ENCODE peak calls at places on chromosomes 1 and 21, in nine cellular contexts. A is esophagus squamous epithelium; Y is GM20000; U is choroid plexus epithelial cell; O is stimulated activated CD8-positive, alpha-beta memory T cell treated with anti-CD3 and anti-CD28 coated beads, Interleukin-15, amount 100 ng/mL, for 24 hours; R is iris pigment epithelial cell; L is COR-L47; V is HFFc6; G is SJSA1. B is an unnamed sample.

GRCh38 chr1:61960999-61961398 is 218.7 kb downstream of the PATJ start:
- DNase-seq in Y (no peak), O (no peak), A (no peak), G (no peak), L (no peak), V (no peak), R (no peak), U (no peak), B (no peak)

GRCh38 chr1:156491151-156491949 is 9.2 kb downstream of the MEF2D start:
- DNase-seq in L (no peak), R (no peak), O (no peak), V (no peak), Y (no peak), G (no peak), U (no peak), A (no peak), B (no peak)

GRCh38 chr1:245060684-245061374 is 94.0 kb upstream of the KIF26B start:
- DNase-seq in G (no peak), U (peak; percentile 89), R (peak; percentile 76), O (no peak), L (peak; percentile 37), Y (no peak), V (no peak), A (no peak), B (no peak)

GRCh38 chr21:41761211-41762181 is 5.4 kb downstream of the RIPK4 start:
- DNase-seq in G (peak; percentile 62), Y (no peak), L (no peak), A (no peak), O (no peak), V (peak; percentile 42), U (no peak), R (peak; percentile 14), B (no peak)

GRCh38 chr21:36188081-36188681 is 31.6 kb downstream of the DOP1B start:
- DNase-seq in R (no peak), U (no peak), A (no peak), O (no peak), G (no peak), V (no peak), Y (no peak), L (peak; percentile 65), B (no peak)

GRCh38 chr1:180249725-180250498 is 19.8 kb downstream of the LHX4 start:
- DNase-seq in A (no peak), O (no peak), V (no peak), Y (no peak), L (no peak), R (no peak), U (peak; percentile 18), G (peak; percentile 54), B (no peak)

GRCh38 chr1:227789042-227789880 is 26.2 kb upstream of the PRSS38 start:
- DNase-seq in V (no peak), R (no peak), L (no peak), Y (no peak), O (no peak), G (no peak), A (no peak), U (peak; percentile 20), B (no peak)

GRCh38 chr1:162719678-162720077 is 70.8 kb upstream of the HSD17B7 start:
- DNase-seq in G (no peak), U (no peak), V (no peak), R (no peak), L (no peak), Y (no peak), O (no peak), A (no peak), B (no peak)

GRCh38 chr1:39196244-39197215 is 8.0 kb upstream of the MACF1 start:
- DNase-seq in A (no peak), L (no peak), O (no peak), V (peak; percentile 53), Y (peak; percentile 53), R (no peak), U (peak; percentile 52), G (peak; percentile 48), B (no peak)

GRCh38 chr21:14995695-14996490 is 68.9 kb downstream of the NRIP1 start:
- DNase-seq in Y (no peak), G (no peak), L (no peak), O (no peak), R (peak; percentile 80), U (peak; percentile 83), V (peak; percentile 26), A (no peak), B (no peak)

GRCh38 chr1:41742219-41742618 is 176.5 kb downstream of the HIVEP3 start:
- DNase-seq in U (peak; percentile 82), A (no peak), V (peak; percentile 87), R (peak; percentile 80), L (no peak), Y (no peak), G (peak; percentile 68), O (no peak), B (no peak)

B was measured in activated gamma-delta T cell.